ENCODE peak calls at places on chromosomes 13 and 19, in six cellular contexts. One of them, this sample, is unnamed.
A peak's percentile ranks its signal among the peaks of the same experiment; 100 is the strongest.

GRCh38 chr19:5718579-5719273 is 1.2 kb downstream of the LONP1 start:
- DNase-seq in effector memory CD4-positive, alpha-beta T cell: no peak
- DNase-seq in H9: no peak
- DNase-seq in astrocyte: peak; percentile 80
- DNase-seq in aorta: no peak
- DNase-seq in testis: no peak
- DNase-seq in this sample: no peak

GRCh38 chr13:76672422-76672821 is 213.8 kb downstream of the KCTD12 start:
- DNase-seq in effector memory CD4-positive, alpha-beta T cell: no peak
- DNase-seq in astrocyte: peak; percentile 65
- DNase-seq in testis: no peak
- DNase-seq in aorta: no peak
- DNase-seq in H9: no peak
- DNase-seq in this sample: no peak

GRCh38 chr13:27969866-27970229 is 733 bp upstream of the CDX2 start:
- DNase-seq in H9: no peak
- DNase-seq in effector memory CD4-positive, alpha-beta T cell: no peak
- DNase-seq in testis: no peak
- DNase-seq in astrocyte: no peak
- DNase-seq in aorta: no peak
- DNase-seq in this sample: no peak

GRCh38 chr19:5345895-5346386 is 5.3 kb upstream of the PTPRS start:
- DNase-seq in testis: no peak
- DNase-seq in H9: no peak
- DNase-seq in astrocyte: peak; percentile 78
- DNase-seq in effector memory CD4-positive, alpha-beta T cell: no peak
- DNase-seq in aorta: no peak
- DNase-seq in this sample: no peak

GRCh38 chr13:29319451-29319850 is 276.0 kb downstream of the SLC7A1 start:
- DNase-seq in aorta: no peak
- DNase-seq in H9: peak; percentile 72
- DNase-seq in effector memory CD4-positive, alpha-beta T cell: no peak
- DNase-seq in astrocyte: no peak
- DNase-seq in testis: no peak
- DNase-seq in this sample: no peak

GRCh38 chr19:6076675-6077463 is 33.4 kb downstream of the RFX2 start:
- DNase-seq in astrocyte: peak; percentile 92
- DNase-seq in H9: no peak
- DNase-seq in aorta: no peak
- DNase-seq in testis: no peak
- DNase-seq in effector memory CD4-positive, alpha-beta T cell: no peak
- DNase-seq in this sample: no peak

GRCh38 chr19:38654478-38655079 is 7.1 kb downstream of the ACTN4 start:
- DNase-seq in aorta: no peak
- DNase-seq in testis: no peak
- DNase-seq in astrocyte: peak; percentile 42
- DNase-seq in H9: no peak
- DNase-seq in effector memory CD4-positive, alpha-beta T cell: no peak
- DNase-seq in this sample: no peak

GRCh38 chr13:21234537-21234936 is 58.1 kb downstream of the MRPL57 start:
- DNase-seq in astrocyte: no peak
- DNase-seq in testis: no peak
- DNase-seq in effector memory CD4-positive, alpha-beta T cell: no peak
- DNase-seq in H9: no peak
- DNase-seq in aorta: no peak
- DNase-seq in this sample: no peak

GRCh38 chr19:8239528-8240273 is 30.5 kb downstream of the CERS4 start:
- DNase-seq in effector memory CD4-positive, alpha-beta T cell: no peak
- DNase-seq in aorta: no peak
- DNase-seq in astrocyte: no peak
- DNase-seq in testis: no peak
- DNase-seq in H9: no peak
- DNase-seq in this sample: no peak

GRCh38 chr19:40663712-40664692 is 26.4 kb downstream of the NUMBL start:
- DNase-seq in effector memory CD4-positive, alpha-beta T cell: no peak
- DNase-seq in astrocyte: peak; percentile 44
- DNase-seq in testis: no peak
- DNase-seq in H9: no peak
- DNase-seq in aorta: no peak
- DNase-seq in this sample: no peak

GRCh38 chr19:20078696-20079095 is 896 bp downstream of the ZNF90 start:
- DNase-seq in aorta: peak; percentile 49
- DNase-seq in H9: no peak
- DNase-seq in astrocyte: peak; percentile 18
- DNase-seq in effector memory CD4-positive, alpha-beta T cell: no peak
- DNase-seq in testis: peak; percentile 25
- DNase-seq in this sample: peak; percentile 68

GRCh38 chr13:24502567-24503375 is 9.8 kb downstream of the PARP4 start:
- DNase-seq in aorta: no peak
- DNase-seq in astrocyte: peak; percentile 66
- DNase-seq in effector memory CD4-positive, alpha-beta T cell: no peak
- DNase-seq in H9: no peak
- DNase-seq in testis: no peak
- DNase-seq in this sample: peak; percentile 58

GRCh38 chr13:24038846-24039330 is 121.6 kb upstream of the SPATA13 start:
- DNase-seq in testis: no peak
- DNase-seq in H9: no peak
- DNase-seq in effector memory CD4-positive, alpha-beta T cell: no peak
- DNase-seq in aorta: no peak
- DNase-seq in astrocyte: peak; percentile 86
- DNase-seq in this sample: no peak

GRCh38 chr13:49995535-49996165 is 1.2 kb upstream of the TRIM13 start:
- DNase-seq in effector memory CD4-positive, alpha-beta T cell: no peak
- DNase-seq in astrocyte: peak; percentile 26
- DNase-seq in aorta: no peak
- DNase-seq in H9: no peak
- DNase-seq in testis: no peak
- DNase-seq in this sample: no peak

GRCh38 chr13:98951266-98951665 is 26.6 kb downstream of the DOCK9 start:
- DNase-seq in H9: no peak
- DNase-seq in astrocyte: no peak
- DNase-seq in effector memory CD4-positive, alpha-beta T cell: no peak
- DNase-seq in aorta: no peak
- DNase-seq in testis: no peak
- DNase-seq in this sample: no peak

GRCh38 chr19:48354332-48354992 is 9.3 kb downstream of the TMEM143 start:
- DNase-seq in H9: no peak
- DNase-seq in testis: peak; percentile 86
- DNase-seq in aorta: no peak
- DNase-seq in effector memory CD4-positive, alpha-beta T cell: no peak
- DNase-seq in astrocyte: peak; percentile 42
- DNase-seq in this sample: no peak

GRCh38 chr13:113053801-113054604 is 51.6 kb upstream of the F7 start:
- DNase-seq in effector memory CD4-positive, alpha-beta T cell: no peak
- DNase-seq in astrocyte: no peak
- DNase-seq in H9: no peak
- DNase-seq in aorta: peak; percentile 20
- DNase-seq in testis: no peak
- DNase-seq in this sample: no peak

GRCh38 chr13:33721719-33722118 is 96.2 kb upstream of the RFC3 start:
- DNase-seq in testis: no peak
- DNase-seq in H9: no peak
- DNase-seq in effector memory CD4-positive, alpha-beta T cell: no peak
- DNase-seq in astrocyte: peak; percentile 71
- DNase-seq in aorta: no peak
- DNase-seq in this sample: no peak

GRCh38 chr19:40808497-40808896 is 9.5 kb downstream of the EGLN2 start:
- DNase-seq in aorta: no peak
- DNase-seq in effector memory CD4-positive, alpha-beta T cell: no peak
- DNase-seq in testis: no peak
- DNase-seq in astrocyte: no peak
- DNase-seq in H9: no peak
- DNase-seq in this sample: no peak

GRCh38 chr13:29513981-29514719 is 81.3 kb downstream of the SLC7A1 start:
- DNase-seq in effector memory CD4-positive, alpha-beta T cell: no peak
- DNase-seq in aorta: no peak
- DNase-seq in astrocyte: no peak
- DNase-seq in testis: no peak
- DNase-seq in H9: no peak
- DNase-seq in this sample: no peak

GRCh38 chr19:19342086-19343015 is 21.7 kb downstream of the MAU2 start:
- DNase-seq in testis: peak; percentile 74
- DNase-seq in aorta: no peak
- DNase-seq in astrocyte: no peak
- DNase-seq in effector memory CD4-positive, alpha-beta T cell: no peak
- DNase-seq in H9: peak; percentile 92
- DNase-seq in this sample: peak; percentile 83

GRCh38 chr19:22472180-22472637 is 50.1 kb upstream of the ZNF98 start:
- DNase-seq in astrocyte: no peak
- DNase-seq in testis: no peak
- DNase-seq in effector memory CD4-positive, alpha-beta T cell: no peak
- DNase-seq in aorta: no peak
- DNase-seq in H9: no peak
- DNase-seq in this sample: no peak
- H3K9me3 ChIP-seq in astrocyte: peaks cover 16% of the 10 kb centered on the region
- H3K9me3 ChIP-seq in testis: no peaks in the 10 kb centered on the region
- H3K9me3 ChIP-seq in effector memory CD4-positive, alpha-beta T cell: peaks cover 46% of the 10 kb centered on the region
- H3K9me3 ChIP-seq in aorta: peaks cover 8% of the 10 kb centered on the region
- H3K9me3 ChIP-seq in H9: peaks cover 50% of the 10 kb centered on the region
- H3K9me3 ChIP-seq in this sample: peaks cover 4% of the 10 kb centered on the region

DNA sequence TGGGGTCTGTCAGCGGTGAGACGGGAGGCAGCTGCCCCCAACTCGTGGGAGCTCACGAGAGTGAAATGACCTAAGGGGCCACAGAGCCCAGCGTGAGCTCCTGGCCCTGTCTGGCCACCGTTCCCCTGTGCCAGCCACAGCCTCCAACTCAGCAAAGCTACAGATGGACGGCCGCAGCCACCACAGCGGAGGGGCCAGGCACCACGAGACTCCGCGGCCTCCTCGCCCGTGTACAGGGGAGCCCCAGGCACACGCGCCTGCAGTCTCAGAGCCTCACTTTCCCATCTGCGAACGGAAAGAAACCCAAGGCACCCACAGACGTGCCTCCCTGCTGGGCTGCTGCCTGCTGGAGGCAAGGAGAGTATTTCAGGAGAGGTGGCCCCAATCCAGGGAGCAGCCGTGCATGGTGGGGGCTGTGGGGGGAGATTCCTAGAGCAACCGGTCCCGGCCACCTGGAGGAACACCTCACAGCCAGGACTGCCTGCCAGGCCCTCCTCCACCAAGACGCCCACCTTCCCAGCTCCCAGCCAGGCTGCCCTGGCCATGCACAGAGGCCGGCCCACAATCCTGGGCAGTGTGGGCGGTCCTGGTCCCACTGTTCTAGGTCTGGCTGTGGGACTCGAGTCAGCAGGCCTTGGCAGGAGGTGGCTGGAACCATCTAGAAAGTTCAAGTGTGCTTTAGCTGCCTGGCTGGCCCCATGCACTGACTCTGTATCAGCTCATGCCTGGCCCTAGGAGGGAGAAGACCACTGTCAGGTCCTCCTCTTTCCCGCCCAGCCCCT is 1.9 kb downstream of the MKNK2 start:
- DNase-seq in astrocyte: no peak
- DNase-seq in aorta: peak; percentile 75
- DNase-seq in testis: peak; percentile 72
- DNase-seq in H9: peak; percentile 26
- DNase-seq in effector memory CD4-positive, alpha-beta T cell: no peak
- DNase-seq in this sample: peak; percentile 81
- H3K4me1 ChIP-seq in astrocyte: peaks cover 29% of the 10 kb centered on the region
- H3K4me1 ChIP-seq in aorta: peaks cover 4% of the 10 kb centered on the region
- H3K4me1 ChIP-seq in testis: peaks cover 48% of the 10 kb centered on the region
- H3K4me1 ChIP-seq in H9: no peaks in the 10 kb centered on the region
- H3K4me1 ChIP-seq in effector memory CD4-positive, alpha-beta T cell: peaks cover 71% of the 10 kb centered on the region
- H3K4me1 ChIP-seq in this sample: peaks cover 20% of the 10 kb centered on the region

GRCh38 chr19:29724102-29724641 is 9.1 kb upstream of the C19orf12 start:
- DNase-seq in H9: peak; percentile 61
- DNase-seq in effector memory CD4-positive, alpha-beta T cell: no peak
- DNase-seq in aorta: no peak
- DNase-seq in astrocyte: peak; percentile 5
- DNase-seq in testis: no peak
- DNase-seq in this sample: no peak

GRCh38 chr19:29727906-29728305 is 12.8 kb upstream of the C19orf12 start:
- DNase-seq in aorta: no peak
- DNase-seq in effector memory CD4-positive, alpha-beta T cell: no peak
- DNase-seq in testis: no peak
- DNase-seq in H9: no peak
- DNase-seq in astrocyte: no peak
- DNase-seq in this sample: no peak

DNA sequence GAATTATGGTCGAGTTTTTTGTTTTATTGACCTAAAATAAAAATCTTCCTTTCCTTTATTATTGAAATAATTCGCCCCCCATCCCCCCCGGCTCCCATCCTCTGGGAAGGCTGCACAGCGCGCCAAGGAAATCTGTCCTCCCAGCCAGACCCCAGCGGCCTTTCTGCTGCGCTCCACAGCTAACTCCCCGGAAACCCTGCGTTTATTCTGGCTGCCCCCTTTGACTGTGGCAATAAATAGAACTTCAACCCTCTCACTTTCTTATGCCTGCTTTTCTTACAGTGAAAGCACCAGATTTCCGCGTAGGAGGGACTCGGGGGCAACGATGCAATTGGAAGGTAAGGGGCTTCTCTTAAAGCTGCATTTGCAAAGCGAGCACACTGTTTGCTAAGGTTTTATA is 9.7 kb upstream of the C19orf12 start:
- DNase-seq in H9: no peak
- DNase-seq in testis: no peak
- DNase-seq in astrocyte: no peak
- DNase-seq in effector memory CD4-positive, alpha-beta T cell: no peak
- DNase-seq in aorta: no peak
- DNase-seq in this sample: no peak
- H3K27ac ChIP-seq in H9: no peak overlapping the region
- H3K27ac ChIP-seq in testis: no peak overlapping the region
- H3K27ac ChIP-seq in astrocyte: no peak overlapping the region
- H3K27ac ChIP-seq in effector memory CD4-positive, alpha-beta T cell: no peak overlapping the region
- H3K27ac ChIP-seq in aorta: no peak overlapping the region
- H3K27ac ChIP-seq in this sample: no peak overlapping the region

GRCh38 chr13:108963846-108964600 is 334.6 kb downstream of the MYO16 start:
- DNase-seq in H9: no peak
- DNase-seq in testis: no peak
- DNase-seq in astrocyte: peak; percentile 89
- DNase-seq in effector memory CD4-positive, alpha-beta T cell: no peak
- DNase-seq in aorta: no peak
- DNase-seq in this sample: no peak

GRCh38 chr13:108963276-108963810 is 333.9 kb downstream of the MYO16 start:
- DNase-seq in effector memory CD4-positive, alpha-beta T cell: no peak
- DNase-seq in astrocyte: no peak
- DNase-seq in H9: no peak
- DNase-seq in testis: no peak
- DNase-seq in aorta: no peak
- DNase-seq in this sample: no peak

GRCh38 chr13:108964601-108965000 is 335.2 kb downstream of the MYO16 start:
- DNase-seq in aorta: no peak
- DNase-seq in H9: no peak
- DNase-seq in astrocyte: peak; percentile 62
- DNase-seq in testis: no peak
- DNase-seq in effector memory CD4-positive, alpha-beta T cell: no peak
- DNase-seq in this sample: no peak

GRCh38 chr13:108961542-108962125 is 332.2 kb downstream of the MYO16 start:
- DNase-seq in H9: no peak
- DNase-seq in astrocyte: peak; percentile 18
- DNase-seq in aorta: no peak
- DNase-seq in effector memory CD4-positive, alpha-beta T cell: peak; percentile 2
- DNase-seq in testis: no peak
- DNase-seq in this sample: no peak

DNA sequence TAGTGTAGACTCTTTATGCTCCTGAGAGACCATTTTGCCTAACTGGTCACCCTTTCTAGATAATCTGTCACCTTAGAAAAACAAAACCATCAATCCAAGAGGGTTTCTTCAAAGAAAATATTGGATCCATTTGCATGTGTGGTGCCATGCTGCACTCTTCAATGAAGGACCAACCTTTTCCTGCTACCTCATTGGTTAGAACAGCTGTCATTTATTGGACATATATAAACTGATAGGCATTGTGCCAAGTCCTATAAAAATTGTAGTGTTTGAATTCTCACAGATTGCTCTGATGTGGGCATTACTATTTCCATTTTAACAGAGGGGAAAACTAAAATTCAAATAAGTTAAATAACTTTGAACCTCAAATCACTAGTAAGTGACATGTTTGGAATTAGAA is 333.2 kb downstream of the MYO16 start:
- DNase-seq in aorta: no peak
- DNase-seq in effector memory CD4-positive, alpha-beta T cell: no peak
- DNase-seq in astrocyte: no peak
- DNase-seq in H9: no peak
- DNase-seq in testis: no peak
- DNase-seq in this sample: no peak
- H3K9me3 ChIP-seq in aorta: no peaks in the 10 kb centered on the region
- H3K9me3 ChIP-seq in effector memory CD4-positive, alpha-beta T cell: no peaks in the 10 kb centered on the region
- H3K9me3 ChIP-seq in astrocyte: no peaks in the 10 kb centered on the region
- H3K9me3 ChIP-seq in H9: no peaks in the 10 kb centered on the region
- H3K9me3 ChIP-seq in testis: no peaks in the 10 kb centered on the region
- H3K9me3 ChIP-seq in this sample: no peaks in the 10 kb centered on the region

This sample was measured in right cardiac atrium.